ENCODE peak calls at places on chromosome 19, in ten cellular contexts. V is AG09309, P is dorsolateral prefrontal cortex, M is tibial artery, A is left ventricle myocardium inferior, O is cardiac muscle cell, F is IMR-90, X is HFF-Myc, Q is spleen, W is lower lobe of right lung. L is an unnamed sample.

GRCh38 chr19:18274776-18275356 is 614 bp upstream of the IQCN start:
- DNase-seq in O (peak; percentile 90), F (peak; percentile 89), W (peak; percentile 79), Q (peak; percentile 83), M (peak; percentile 86), A (peak; percentile 87), P (peak; percentile 58), X (no peak), V (no peak), L (peak; percentile 30)

GRCh38 chr19:44596428-44597130 is 16.8 kb upstream of the IGSF23 start:
- DNase-seq in M (no peak), A (no peak), X (no peak), P (no peak), W (no peak), O (no peak), Q (no peak), F (no peak), V (no peak), L (no peak)

GRCh38 chr19:38707512-38708114 is 36.7 kb downstream of the CAPN12 start:
- DNase-seq in A (peak; percentile 76), X (no peak), Q (peak; percentile 88), M (peak; percentile 59), V (no peak), O (peak; percentile 61), P (no peak), W (peak; percentile 74), F (peak; percentile 23), L (no peak)

GRCh38 chr19:15251010-15251748 is 18.9 kb upstream of the EPHX3 start:
- DNase-seq in M (peak; percentile 61), P (no peak), W (no peak), X (no peak), F (peak; percentile 85), A (no peak), O (peak; percentile 69), V (no peak), Q (no peak), L (no peak)

GRCh38 chr19:38662508-38663155 is 15.2 kb downstream of the ACTN4 start:
- DNase-seq in X (no peak), M (no peak), W (no peak), A (no peak), O (no peak), Q (no peak), V (no peak), P (no peak), F (no peak), L (no peak)

GRCh38 chr19:8209111-8209964 is at the start of gene CERS4:
- DNase-seq in X (no peak), V (no peak), P (peak; percentile 72), F (peak; percentile 20), A (peak; percentile 78), W (peak; percentile 81), O (peak; percentile 75), Q (peak; percentile 94), M (no peak), L (no peak)

GRCh38 chr19:13298565-13299481 is 148.6 kb downstream of the IER2 start:
- DNase-seq in A (no peak), P (peak; percentile 55), M (no peak), F (no peak), O (peak; percentile 20), Q (no peak), X (no peak), W (no peak), V (no peak), L (no peak)

GRCh38 chr19:44260695-44261446 is 1.2 kb downstream of the ZNF233 start:
- DNase-seq in O (peak; percentile 5), F (no peak), Q (no peak), M (no peak), P (no peak), A (no peak), V (no peak), X (no peak), W (no peak), L (no peak)

GRCh38 chr19:17522988-17523872 is 11.8 kb downstream of the PGLS start:
- DNase-seq in A (peak; percentile 57), Q (peak; percentile 97), P (no peak), M (peak; percentile 66), F (no peak), V (no peak), O (peak; percentile 18), X (no peak), W (peak; percentile 85), L (no peak)

GRCh38 chr19:3073159-3073563 is 10.9 kb upstream of the TLE5 start:
- DNase-seq in P (no peak), V (no peak), A (no peak), Q (no peak), M (no peak), X (peak; percentile 66), W (no peak), F (peak; percentile 68), O (peak; percentile 87), L (peak; percentile 72)

GRCh38 chr19:14440049-14440448 is 6.9 kb downstream of the PKN1 start:
- DNase-seq in W (peak; percentile 93), M (peak; percentile 80), A (peak; percentile 82), F (no peak), V (no peak), O (no peak), X (no peak), Q (peak; percentile 99), P (no peak), L (no peak)

GRCh38 chr19:38850976-38851621 is 1.3 kb upstream of the HNRNPL start:
- DNase-seq in O (no peak), X (no peak), P (no peak), V (no peak), A (peak; percentile 35), M (no peak), W (peak; percentile 61), Q (peak; percentile 92), F (no peak), L (no peak)

GRCh38 chr19:34436716-34437115 is 8.5 kb downstream of the UBA2 start:
- DNase-seq in V (no peak), P (no peak), X (no peak), M (no peak), Q (no peak), F (no peak), W (no peak), A (no peak), O (peak; percentile 20), L (no peak)

GRCh38 chr19:48842744-48843162 is 6.5 kb upstream of the HSD17B14 start:
- DNase-seq in W (no peak), V (no peak), X (no peak), A (no peak), Q (no peak), F (peak; percentile 48), P (peak; percentile 56), M (peak; percentile 44), O (peak; percentile 69), L (no peak)

GRCh38 chr19:7973883-7974282 is 30.4 kb upstream of the TIMM44 start:
- DNase-seq in X (no peak), P (peak; percentile 74), V (no peak), F (no peak), O (no peak), W (peak; percentile 25), A (peak; percentile 80), M (no peak), Q (no peak), L (no peak)

GRCh38 chr19:1070576-1070930 is 3.6 kb downstream of the ARHGAP45 start:
- DNase-seq in V (no peak), Q (peak; percentile 77), F (no peak), X (no peak), A (no peak), O (no peak), W (peak; percentile 48), P (no peak), M (no peak), L (no peak)
- H3K4me3 ChIP-seq in V (no peak overlapping the region), Q (no peak overlapping the region), F (no peak overlapping the region), X (peak overlapping the region; percentile 31), A (no peak overlapping the region), O (no peak overlapping the region), W (no peak overlapping the region), P (no peak overlapping the region), M (no peak overlapping the region), L (no peak overlapping the region)

DNA sequence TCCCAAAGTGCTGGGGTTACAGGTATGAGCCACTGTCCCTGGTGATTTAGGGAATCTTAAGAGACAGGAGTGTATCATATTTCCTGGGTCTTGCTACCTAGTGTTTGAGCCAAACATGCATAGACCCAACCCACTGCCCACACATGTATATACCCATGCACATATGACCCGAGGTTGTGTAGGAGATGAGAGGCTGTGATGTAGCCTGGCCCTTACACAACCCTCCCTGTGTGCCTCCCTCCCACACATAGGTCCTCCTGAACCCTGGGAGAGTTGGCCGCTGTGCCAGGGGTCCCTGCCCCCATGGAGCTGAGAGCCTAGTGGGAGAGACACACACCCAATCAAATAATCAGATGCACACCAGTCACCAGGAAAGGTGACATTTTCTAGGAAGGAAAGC is 365.9 kb downstream of the ZNF536 start:
- DNase-seq in O (no peak), P (no peak), M (no peak), W (no peak), Q (no peak), V (no peak), A (no peak), X (no peak), F (no peak), L (no peak)
- TF ChIP-seq CTCF in O (no peak), P (no peak), M (no peak), W (no peak), Q (no peak), V (no peak), A (no peak), X (no peak), F (no peak), L (no peak)

DNA sequence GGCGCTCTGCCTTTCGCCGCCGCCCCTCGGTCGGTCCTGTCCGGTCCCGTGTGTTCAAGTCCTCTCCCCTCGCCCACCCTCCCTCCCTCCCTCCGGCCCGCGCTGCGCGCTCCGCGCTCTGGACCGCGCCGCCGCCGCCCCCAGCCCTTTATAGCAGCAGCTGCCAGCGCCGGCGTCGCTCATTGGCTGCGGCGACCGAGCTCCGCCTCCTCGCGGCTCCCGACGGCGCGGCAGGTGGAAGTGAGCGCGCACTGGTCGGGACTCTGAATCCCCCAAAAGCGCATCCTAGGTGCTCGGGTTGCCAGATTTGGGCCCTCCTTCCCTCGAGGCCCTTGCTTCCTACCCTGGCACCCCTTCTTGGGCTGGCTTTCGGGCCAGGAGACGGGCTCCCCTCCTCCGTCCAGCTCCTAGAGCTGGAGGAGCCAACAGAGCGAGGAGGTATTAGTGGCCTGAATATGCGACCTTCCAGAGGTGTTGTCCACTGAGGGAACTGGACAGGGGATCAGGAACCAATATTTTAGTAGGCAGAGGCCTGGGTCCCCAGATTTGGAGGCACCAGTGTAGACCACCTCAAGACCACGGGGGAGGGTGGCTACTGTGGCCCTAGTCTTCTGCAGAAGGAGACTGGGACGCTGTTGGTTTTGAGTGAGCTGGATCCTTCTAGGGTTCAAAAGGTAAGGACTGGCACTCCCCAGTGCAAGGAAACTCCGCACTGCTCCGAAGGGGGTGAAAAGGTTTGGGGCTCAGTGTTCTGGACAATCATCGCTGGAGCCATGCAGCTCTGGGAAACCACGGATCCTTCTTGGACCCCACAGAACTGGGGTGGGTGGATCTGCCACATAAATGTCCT is at the start of gene ELAVL3:
- DNase-seq in M (no peak), F (no peak), W (no peak), P (peak; percentile 85), X (no peak), O (no peak), A (no peak), Q (no peak), V (no peak), L (no peak)
- H3K4me3 ChIP-seq in M (no peak within 1 kb of the TSS), F (no peak within 1 kb of the TSS), W (peak within 1 kb of the TSS; percentile 49), P (peak within 1 kb of the TSS; percentile 74), X (no peak within 1 kb of the TSS), O (no peak within 1 kb of the TSS), A (peak within 1 kb of the TSS; percentile 62), Q (peak within 1 kb of the TSS; percentile 68), V (no peak within 1 kb of the TSS), L (peak within 1 kb of the TSS; percentile 42)

DNA sequence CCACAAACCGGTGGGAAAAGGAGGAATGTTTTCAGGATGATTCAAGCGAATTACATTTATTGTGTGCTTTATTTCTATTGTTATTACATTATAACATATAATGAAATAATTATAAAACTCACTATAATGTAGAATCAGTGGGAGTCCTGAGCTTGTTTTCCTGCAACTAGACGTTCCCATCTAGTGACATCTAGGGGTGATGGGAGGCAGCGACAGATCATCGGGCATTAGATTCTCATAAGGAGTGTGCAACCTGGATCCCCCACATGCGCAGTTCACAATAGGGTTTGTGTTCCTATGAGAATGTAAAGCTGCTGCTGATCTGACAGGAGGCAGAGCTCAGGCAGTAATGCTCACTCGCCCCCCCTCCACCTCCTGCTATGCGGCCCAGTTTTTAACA is 54.5 kb downstream of the SPTBN4 start:
- DNase-seq in W (no peak), Q (no peak), V (peak; percentile 11), M (no peak), P (no peak), X (no peak), A (no peak), F (peak; percentile 29), O (peak; percentile 34), L (no peak)
- TF ChIP-seq CTCF in W (no peak), Q (no peak), V (peak; percentile 62), M (no peak), P (no peak), X (peak; percentile 49), A (peak; percentile 41), F (peak; percentile 41), O (peak; percentile 43), L (peak; percentile 32)

L was measured in retinal pigment epithelial cell.